ENCODE peak calls at places on chromosomes 12 and 14, in six cellular contexts. L, P, X, A, G and I are unnamed samples.
A peak's percentile ranks its signal among the peaks of the same experiment; 100 is the strongest.

GRCh38 chr12:27785882-27786570 is 6.0 kb upstream of the MANSC4 start:
- DNase-seq in P (no peak), L (no peak), G (no peak), X (no peak), A (peak; percentile 77), I (peak; percentile 50)

GRCh38 chr14:89155491-89155890 is 261.5 kb downstream of the FOXN3 start:
- DNase-seq in A (no peak), X (no peak), L (no peak), P (no peak), G (no peak), I (no peak)

GRCh38 chr14:58331111-58331510 is 32.8 kb downstream of the ARID4A start:
- DNase-seq in L (peak; percentile 78), X (peak; percentile 87), A (peak; percentile 99), G (peak; percentile 38), P (peak; percentile 87), I (peak; percentile 95)

GRCh38 chr14:74552623-74553022 is 59.1 kb downstream of the ISCA2 start:
- DNase-seq in L (no peak), A (no peak), G (no peak), P (peak; percentile 45), X (no peak), I (no peak)

GRCh38 chr12:121858662-121859572 is at the start of gene HPD:
- DNase-seq in L (no peak), X (no peak), G (no peak), P (no peak), A (peak; percentile 73), I (peak; percentile 78)

GRCh38 chr14:104892517-104893434 is 27.7 kb downstream of the CEP170B start:
- DNase-seq in X (no peak), L (no peak), P (peak; percentile 24), A (peak; percentile 11), G (no peak), I (no peak)

GRCh38 chr12:26062566-26062965 is 62.3 kb downstream of the BHLHE41 start:
- DNase-seq in L (no peak), P (no peak), G (no peak), X (no peak), A (peak; percentile 89), I (peak; percentile 29)

GRCh38 chr12:52527121-52527800 is 7.1 kb upstream of the KRT5 start:
- DNase-seq in P (no peak), X (no peak), A (no peak), L (no peak), G (no peak), I (no peak)

GRCh38 chr12:83042441-83043215 is 355.9 kb downstream of the TMTC2 start:
- DNase-seq in X (no peak), G (no peak), P (no peak), L (no peak), A (peak; percentile 41), I (no peak)

GRCh38 chr12:132328282-132329029 is 933 bp downstream of the GALNT9 start:
- DNase-seq in L (no peak), P (no peak), A (no peak), G (no peak), X (no peak), I (no peak)

GRCh38 chr12:24066865-24067264 is 117.4 kb upstream of the SOX5 start:
- DNase-seq in X (no peak), P (no peak), A (peak; percentile 73), L (no peak), G (no peak), I (peak; percentile 88)

GRCh38 chr14:70714055-70714550 is 72.4 kb downstream of the TTC9 start:
- DNase-seq in L (no peak), A (peak; percentile 74), X (peak; percentile 27), P (peak; percentile 47), G (peak; percentile 67), I (peak; percentile 72)

GRCh38 chr12:56221233-56221756 is 427 bp downstream of the RNF41 start:
- DNase-seq in L (no peak), X (no peak), G (peak; percentile 14), A (peak; percentile 68), P (peak; percentile 58), I (peak; percentile 58)

GRCh38 chr12:56220611-56221232 is 1.0 kb downstream of the RNF41 start:
- DNase-seq in P (no peak), L (no peak), A (peak; percentile 69), X (no peak), G (no peak), I (peak; percentile 46)

GRCh38 chr12:56223571-56224101 is 506 bp upstream of the NABP2 start:
- DNase-seq in L (no peak), G (no peak), P (no peak), X (no peak), A (no peak), I (no peak)

GRCh38 chr12:56222531-56222895 is 791 bp upstream of the RNF41 start:
- DNase-seq in G (no peak), X (no peak), A (no peak), P (no peak), L (no peak), I (no peak)

GRCh38 chr12:56221757-56222530 is at the start of gene RNF41:
- DNase-seq in G (peak; percentile 93), L (peak; percentile 85), X (peak; percentile 92), A (peak; percentile 99), P (peak; percentile 99), I (peak; percentile 97)
- TF ChIP-seq CTCF in G (no peak), L (no peak), X (no peak), A (peak; percentile 28), P (no peak), I (peak; percentile 10)

GRCh38 chr14:34875031-34875922 is at the start of gene BAZ1A:
- DNase-seq in X (no peak), A (peak; percentile 94), P (peak; percentile 64), L (no peak), G (peak; percentile 65), I (peak; percentile 94)

GRCh38 chr14:34873591-34874385 is 1.4 kb downstream of the BAZ1A start:
- DNase-seq in L (peak; percentile 59), X (peak; percentile 51), P (peak; percentile 82), G (peak; percentile 59), A (peak; percentile 36), I (peak; percentile 86)

GRCh38 chr14:34872822-34873590 is 2.2 kb downstream of the BAZ1A start:
- DNase-seq in L (no peak), A (peak; percentile 65), X (no peak), P (no peak), G (no peak), I (peak; percentile 73)

DNA sequence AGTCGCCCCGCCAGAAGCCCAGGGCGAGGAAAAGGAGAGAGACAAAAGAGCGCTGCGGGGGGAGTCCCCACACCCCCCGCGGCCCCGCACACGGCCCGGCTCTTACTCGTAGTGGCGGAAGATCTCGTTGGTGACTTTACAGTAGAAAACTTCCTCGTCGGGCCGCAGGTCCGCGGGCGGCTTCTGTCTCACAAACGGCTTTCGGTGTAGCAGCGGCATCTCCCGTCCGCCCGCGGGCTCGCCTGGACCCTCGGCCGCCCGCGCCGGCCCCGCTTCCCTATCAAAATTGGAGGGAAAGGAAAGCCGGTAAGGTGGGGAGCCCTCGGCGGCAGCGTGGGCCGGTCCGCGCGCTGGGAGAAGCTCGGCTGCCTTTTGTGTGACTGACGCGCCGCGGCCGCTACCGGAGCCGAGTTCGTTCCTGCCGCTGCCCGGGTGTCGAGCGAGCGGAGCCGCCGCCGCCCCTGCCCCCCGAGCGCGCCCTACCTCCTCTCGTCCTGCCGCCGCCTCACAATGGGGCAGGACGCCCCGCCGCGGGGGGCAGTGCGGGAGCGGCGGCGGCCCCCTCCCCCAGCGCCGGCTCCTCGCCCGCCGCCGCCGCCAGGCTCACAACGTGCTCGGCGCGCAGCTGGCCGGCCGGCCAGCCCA is 652 bp downstream of the BAZ1A start:
- DNase-seq in A (peak; percentile 70), L (peak; percentile 28), X (peak; percentile 39), P (peak; percentile 52), G (peak; percentile 50), I (peak; percentile 58)
- TF ChIP-seq CTCF in A (peak; percentile 28), L (peak; percentile 23), X (no peak), P (no peak), G (peak; percentile 3), I (peak; percentile 19)

GRCh38 chr12:593396-593976 is 69.8 kb downstream of the NINJ2 start:
- DNase-seq in P (no peak), X (no peak), L (no peak), A (no peak), G (no peak), I (no peak)

GRCh38 chr12:591571-592505 is 71.4 kb downstream of the NINJ2 start:
- DNase-seq in G (no peak), P (peak; percentile 76), A (no peak), X (no peak), L (no peak), I (no peak)

GRCh38 chr12:588658-589057 is 74.6 kb downstream of the NINJ2 start:
- DNase-seq in X (no peak), P (no peak), L (no peak), G (no peak), A (no peak), I (no peak)

GRCh38 chr12:590206-590750 is 73.0 kb downstream of the NINJ2 start:
- DNase-seq in G (no peak), X (no peak), L (no peak), P (no peak), A (no peak), I (no peak)

DNA sequence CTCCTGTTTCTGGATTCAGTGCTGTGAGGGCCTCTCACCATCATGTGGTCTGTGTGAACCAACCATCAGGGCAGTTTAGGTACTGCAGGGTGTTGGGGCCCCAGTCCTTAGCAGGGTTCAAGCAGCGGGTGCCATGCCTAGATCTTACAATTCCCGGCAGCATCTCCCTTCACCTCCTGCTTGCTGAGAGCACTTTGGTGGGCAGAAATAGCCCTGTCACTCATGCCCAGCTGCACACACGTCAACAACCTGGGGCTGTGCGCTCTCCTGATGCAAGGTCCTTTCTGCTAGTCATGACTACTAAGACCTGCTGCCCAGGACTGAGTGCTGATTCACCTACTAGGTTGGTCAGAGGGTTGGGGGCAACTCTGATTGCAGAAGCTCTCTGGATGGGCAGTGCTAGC is 72.1 kb downstream of the NINJ2 start:
- DNase-seq in A (no peak), G (no peak), X (no peak), L (no peak), P (no peak), I (no peak)
- TF ChIP-seq CTCF in A (peak; percentile 8), G (peak; percentile 25), X (no peak), L (no peak), P (no peak), I (no peak)

GRCh38 chr12:54017027-54017788 is 8.4 kb downstream of the HOXC8 start:
- DNase-seq in L (no peak), A (no peak), G (no peak), X (no peak), P (no peak), I (peak; percentile 76)
- TF ChIP-seq CTCF in L (no peak), A (no peak), G (no peak), X (no peak), P (no peak), I (peak; percentile 11)

GRCh38 chr14:23950411-23951135 is 3.0 kb upstream of the DHRS4 start:
- DNase-seq in L (no peak), P (no peak), X (no peak), G (no peak), A (peak; percentile 10), I (no peak)

GRCh38 chr14:23953464-23954278 is at the start of gene DHRS4:
- DNase-seq in X (peak; percentile 66), G (peak; percentile 78), P (peak; percentile 84), A (peak; percentile 81), L (peak; percentile 71), I (peak; percentile 86)

GRCh38 chr14:23951590-23952143 is 1.9 kb upstream of the DHRS4 start:
- DNase-seq in G (no peak), A (no peak), P (no peak), L (no peak), X (no peak), I (no peak)
- TF ChIP-seq CTCF in G (no peak), A (peak; percentile 17), P (no peak), L (no peak), X (no peak), I (no peak)